ENCODE peak calls at places on chromosomes 3 and 15, in ten cellular contexts. X, N, T, G, W, S, B, K, E and L are unnamed samples.

GRCh38 chr3:23949784-23950183 is 4.7 kb downstream of the NR1D2 start:
- DNase-seq in G (no peak), X (no peak), N (no peak), T (peak; percentile 52), E (peak; percentile 47), B (peak; percentile 64), S (no peak), K (no peak), W (no peak), L (peak; percentile 62)

GRCh38 chr3:160754371-160754854 is 1.6 kb upstream of the PPM1L start:
- DNase-seq in N (peak; percentile 67), T (peak; percentile 54), W (no peak), G (peak; percentile 53), S (no peak), B (no peak), K (no peak), E (peak; percentile 34), X (peak; percentile 71), L (peak; percentile 32)

GRCh38 chr3:169147246-169148008 is 516.1 kb downstream of the MECOM start:
- DNase-seq in S (no peak), B (no peak), X (peak; percentile 63), G (peak; percentile 61), E (peak; percentile 27), N (peak; percentile 69), W (peak; percentile 68), T (peak; percentile 47), K (peak; percentile 25), L (peak; percentile 52)

GRCh38 chr15:74240002-74240568 is 4.0 kb downstream of the CCDC33 start:
- DNase-seq in K (peak; percentile 93), S (peak; percentile 88), N (peak; percentile 91), E (peak; percentile 94), G (peak; percentile 35), W (peak; percentile 73), T (peak; percentile 94), B (no peak), X (peak; percentile 82), L (peak; percentile 95)

GRCh38 chr3:123859177-123859576 is 25.0 kb downstream of the MYLK start:
- DNase-seq in X (no peak), G (peak; percentile 28), N (no peak), K (no peak), B (no peak), T (no peak), W (no peak), S (no peak), E (no peak), L (no peak)

GRCh38 chr15:73794501-73795133 is 41.5 kb upstream of the INSYN1 start:
- DNase-seq in W (no peak), B (no peak), S (peak; percentile 18), G (peak; percentile 29), T (no peak), X (no peak), N (no peak), K (peak; percentile 15), E (no peak), L (no peak)

GRCh38 chr15:62770752-62771151 is 271.8 kb upstream of the TPM1 start:
- DNase-seq in E (no peak), K (no peak), T (no peak), B (no peak), S (peak; percentile 68), G (peak; percentile 94), W (no peak), X (no peak), N (no peak), L (no peak)

GRCh38 chr3:195209083-195209835 is 61.7 kb downstream of the XXYLT1 start:
- DNase-seq in X (peak; percentile 77), E (no peak), T (no peak), B (no peak), N (peak; percentile 71), W (no peak), S (no peak), K (no peak), G (peak; percentile 13), L (no peak)

GRCh38 chr3:58521917-58522680 is 14.9 kb downstream of the ACOX2 start:
- DNase-seq in S (no peak), N (no peak), G (no peak), T (peak; percentile 90), W (no peak), K (no peak), X (no peak), B (no peak), E (no peak), L (no peak)

GRCh38 chr15:92955706-92956105 is 55.6 kb downstream of the CHD2 start:
- DNase-seq in E (no peak), N (no peak), G (no peak), S (no peak), X (no peak), K (no peak), W (no peak), T (no peak), B (no peak), L (no peak)

GRCh38 chr3:4712109-4712508 is 219.0 kb downstream of the ITPR1 start:
- DNase-seq in W (no peak), E (peak; percentile 42), G (peak; percentile 57), N (no peak), B (no peak), K (no peak), S (peak; percentile 21), X (no peak), T (no peak), L (no peak)

GRCh38 chr3:117719316-117719926 is 1009.8 kb downstream of the TUSC7 start:
- DNase-seq in S (peak; percentile 0), G (peak; percentile 40), N (no peak), X (no peak), T (no peak), B (no peak), K (peak; percentile 17), W (no peak), E (no peak), L (no peak)

GRCh38 chr15:84816694-84817460 is at the start of gene ALPK3:
- DNase-seq in T (peak; percentile 67), G (no peak), N (peak; percentile 85), W (no peak), X (peak; percentile 85), B (no peak), S (no peak), K (no peak), E (peak; percentile 70), L (peak; percentile 47)

GRCh38 chr3:138625707-138626365 is 17.3 kb downstream of the FAIM start:
- DNase-seq in X (no peak), B (peak; percentile 11), W (no peak), S (no peak), T (no peak), G (peak; percentile 79), E (no peak), K (no peak), N (no peak), L (no peak)

GRCh38 chr3:154780263-154780662 is 299.9 kb upstream of the MME start:
- DNase-seq in T (no peak), W (no peak), S (no peak), X (no peak), B (no peak), E (no peak), K (no peak), N (no peak), G (no peak), L (no peak)

GRCh38 chr3:164514576-164514975 is 563.7 kb downstream of the SI start:
- DNase-seq in T (no peak), N (peak; percentile 18), X (peak; percentile 39), W (no peak), K (no peak), G (no peak), S (no peak), B (no peak), E (no peak), L (no peak)

GRCh38 chr3:65048151-65048550 is 360.4 kb upstream of the ADAMTS9 start:
- DNase-seq in K (no peak), G (no peak), W (no peak), T (no peak), S (no peak), N (no peak), X (no peak), E (no peak), B (no peak), L (no peak)

GRCh38 chr3:138441256-138441655 is 6.8 kb downstream of the ESYT3 start:
- DNase-seq in W (no peak), G (no peak), T (no peak), B (no peak), K (no peak), N (no peak), E (no peak), X (no peak), S (no peak), L (no peak)

GRCh38 chr3:188282871-188283270 is 128.9 kb downstream of the LPP start:
- DNase-seq in T (no peak), E (no peak), K (no peak), S (no peak), X (no peak), B (no peak), W (no peak), N (no peak), G (no peak), L (no peak)
- H3K4me1 ChIP-seq in T (no peaks in the 10 kb centered on the region), E (peaks cover 24% of the 10 kb centered on the region), K (peaks cover 80% of the 10 kb centered on the region), S (peaks cover 7% of the 10 kb centered on the region), X (peaks cover 88% of the 10 kb centered on the region), B (no peaks in the 10 kb centered on the region), W (no peaks in the 10 kb centered on the region), N (peaks cover 75% of the 10 kb centered on the region), G (peaks cover 26% of the 10 kb centered on the region), L (peaks cover 18% of the 10 kb centered on the region)

GRCh38 chr3:128479558-128480086 is 12.9 kb upstream of the DNAJB8 start:
- DNase-seq in B (no peak), K (no peak), W (no peak), N (peak; percentile 37), E (no peak), S (no peak), G (no peak), T (no peak), X (no peak), L (no peak)
- TF ChIP-seq POLR2A in B (no peak), K (no peak), W (no peak), N (no peak), E (no peak), S (no peak), G (no peak), T (no peak), X (no peak), L (no peak)

DNA sequence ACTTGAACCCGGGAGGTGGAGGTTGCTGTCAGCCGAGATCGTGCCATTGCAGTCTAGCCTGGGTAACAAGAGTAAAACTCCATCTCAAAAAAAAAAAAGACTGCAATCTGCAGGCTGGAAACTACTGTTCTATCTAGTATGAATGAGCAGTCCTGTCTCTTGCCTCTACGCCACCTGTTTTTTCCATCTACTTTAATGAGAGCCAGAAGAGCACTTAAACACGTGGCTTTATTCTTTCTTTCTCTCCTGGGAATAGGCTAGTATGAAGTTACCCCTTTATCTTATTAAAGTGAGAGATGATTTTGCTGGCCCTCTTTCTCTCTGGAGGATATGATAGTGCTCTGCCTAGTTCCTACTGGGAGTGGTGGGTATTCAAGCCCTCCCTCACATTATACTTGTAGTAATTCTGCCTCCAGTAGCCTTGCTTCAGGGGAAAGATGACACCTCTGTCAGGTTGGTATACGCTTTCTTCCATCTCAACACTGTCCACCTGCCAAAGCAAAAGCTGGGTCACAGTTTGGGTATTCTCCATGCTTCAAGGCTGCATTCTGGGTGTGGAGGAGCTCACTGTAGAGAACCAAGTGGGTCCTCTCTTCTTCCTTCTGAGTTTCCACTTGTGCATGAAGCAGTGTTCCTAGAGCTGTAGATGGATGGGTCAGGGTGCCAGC is 17.8 kb downstream of the MAPKBP1 start:
- DNase-seq in B (no peak), S (no peak), N (no peak), X (no peak), K (no peak), T (no peak), G (no peak), E (no peak), W (no peak), L (no peak)
- H3K4me1 ChIP-seq in B (peaks cover 41% of the 10 kb centered on the region), S (peaks cover 20% of the 10 kb centered on the region), N (peaks cover 50% of the 10 kb centered on the region), X (peaks cover 45% of the 10 kb centered on the region), K (peaks cover 11% of the 10 kb centered on the region), T (no peaks in the 10 kb centered on the region), G (peaks cover 23% of the 10 kb centered on the region), E (peaks cover 15% of the 10 kb centered on the region), W (peaks cover 13% of the 10 kb centered on the region), L (peaks cover 46% of the 10 kb centered on the region)

GRCh38 chr15:95432878-95433405 is 897.6 kb upstream of the NR2F2 start:
- DNase-seq in N (no peak), K (no peak), X (no peak), W (no peak), B (no peak), S (no peak), T (no peak), G (no peak), E (no peak), L (no peak)
- TF ChIP-seq POLR2A in N (no peak), K (no peak), X (no peak), W (no peak), B (no peak), S (no peak), T (no peak), G (no peak), E (no peak), L (no peak)